ENCODE peak calls at places on chromosomes 1 and 21, in four cellular contexts. F, Q, A and Z are unnamed samples.

GRCh38 chr1:29706936-29707335 is 470.6 kb downstream of the PTPRU start:
- DNase-seq in F (no peak), Q (peak; percentile 57), A (no peak), Z (no peak)

GRCh38 chr21:28590026-28590425 is 402.7 kb downstream of the LTN1 start:
- DNase-seq in F (no peak), Q (no peak), A (no peak), Z (no peak)

GRCh38 chr1:29256979-29257804 is 20.9 kb downstream of the PTPRU start:
- DNase-seq in F (no peak), Q (no peak), A (no peak), Z (no peak)

GRCh38 chr1:208526726-208527125 is 282.5 kb upstream of the PLXNA2 start:
- DNase-seq in F (no peak), Q (no peak), A (no peak), Z (no peak)

GRCh38 chr21:33259428-33259827 is 6.7 kb upstream of the IL10RB start:
- DNase-seq in F (no peak), Q (no peak), A (no peak), Z (no peak)

GRCh38 chr1:171743014-171743870 is 1.4 kb upstream of the VAMP4 start:
- DNase-seq in F (no peak), Q (no peak), A (no peak), Z (no peak)

GRCh38 chr21:44710294-44710665 is 1.1 kb downstream of the TSPEAR start:
- DNase-seq in F (no peak), Q (no peak), A (no peak), Z (no peak)

GRCh38 chr1:18373151-18373550 is 107.6 kb upstream of the KLHDC7A start:
- DNase-seq in F (no peak), Q (no peak), A (no peak), Z (no peak)

GRCh38 chr1:59685666-59686065 is 129.1 kb upstream of the HOOK1 start:
- DNase-seq in F (no peak), Q (no peak), A (no peak), Z (no peak)

GRCh38 chr21:26351661-26352060 is 181.1 kb upstream of the APP start:
- DNase-seq in F (no peak), Q (no peak), A (no peak), Z (no peak)